ENCODE peak calls at places on chromosome 18, in six cellular contexts. One of them, this sample, is unnamed.

GRCh38 chr18:60984496-60984895 is 348.7 kb upstream of the CDH20 start:
- DNase-seq in activated CD4-positive, alpha-beta T cell treated with anti-CD3 and anti-CD28 coated beads, Interleukin-2, amount 50 U/mL, for 1 hour: no peak
- DNase-seq in left cardiac atrium: no peak
- DNase-seq in AG08396: peak; percentile 38
- DNase-seq in psoas muscle: no peak
- DNase-seq in stimulated activated CD4-positive, alpha-beta T cell treated with anti-CD3 and anti-CD28 coated beads, TNF-alpha, amount 100 ng/mL, for 48 hours: no peak
- DNase-seq in this sample: no peak

GRCh38 chr18:45879681-45880655 is 54.5 kb downstream of the SIGLEC15 start:
- DNase-seq in activated CD4-positive, alpha-beta T cell treated with anti-CD3 and anti-CD28 coated beads, Interleukin-2, amount 50 U/mL, for 1 hour: peak; percentile 69
- DNase-seq in left cardiac atrium: peak; percentile 76
- DNase-seq in AG08396: peak; percentile 80
- DNase-seq in psoas muscle: peak; percentile 65
- DNase-seq in stimulated activated CD4-positive, alpha-beta T cell treated with anti-CD3 and anti-CD28 coated beads, TNF-alpha, amount 100 ng/mL, for 48 hours: peak; percentile 52
- DNase-seq in this sample: no peak

GRCh38 chr18:29874519-29875098 is 1167.9 kb downstream of the DSC3 start:
- DNase-seq in activated CD4-positive, alpha-beta T cell treated with anti-CD3 and anti-CD28 coated beads, Interleukin-2, amount 50 U/mL, for 1 hour: no peak
- DNase-seq in left cardiac atrium: no peak
- DNase-seq in AG08396: no peak
- DNase-seq in psoas muscle: no peak
- DNase-seq in stimulated activated CD4-positive, alpha-beta T cell treated with anti-CD3 and anti-CD28 coated beads, TNF-alpha, amount 100 ng/mL, for 48 hours: no peak
- DNase-seq in this sample: peak; percentile 5

GRCh38 chr18:48657446-48658120 is 118.8 kb downstream of the CTIF start:
- DNase-seq in activated CD4-positive, alpha-beta T cell treated with anti-CD3 and anti-CD28 coated beads, Interleukin-2, amount 50 U/mL, for 1 hour: no peak
- DNase-seq in left cardiac atrium: no peak
- DNase-seq in AG08396: no peak
- DNase-seq in psoas muscle: no peak
- DNase-seq in stimulated activated CD4-positive, alpha-beta T cell treated with anti-CD3 and anti-CD28 coated beads, TNF-alpha, amount 100 ng/mL, for 48 hours: no peak
- DNase-seq in this sample: no peak

GRCh38 chr18:50727721-50728470 is 91.9 kb downstream of the MRO start:
- DNase-seq in activated CD4-positive, alpha-beta T cell treated with anti-CD3 and anti-CD28 coated beads, Interleukin-2, amount 50 U/mL, for 1 hour: no peak
- DNase-seq in left cardiac atrium: no peak
- DNase-seq in AG08396: no peak
- DNase-seq in psoas muscle: no peak
- DNase-seq in stimulated activated CD4-positive, alpha-beta T cell treated with anti-CD3 and anti-CD28 coated beads, TNF-alpha, amount 100 ng/mL, for 48 hours: no peak
- DNase-seq in this sample: no peak

GRCh38 chr18:40004246-40004645 is 1950.8 kb upstream of the PIK3C3 start:
- DNase-seq in activated CD4-positive, alpha-beta T cell treated with anti-CD3 and anti-CD28 coated beads, Interleukin-2, amount 50 U/mL, for 1 hour: no peak
- DNase-seq in left cardiac atrium: no peak
- DNase-seq in AG08396: no peak
- DNase-seq in psoas muscle: no peak
- DNase-seq in stimulated activated CD4-positive, alpha-beta T cell treated with anti-CD3 and anti-CD28 coated beads, TNF-alpha, amount 100 ng/mL, for 48 hours: no peak
- DNase-seq in this sample: no peak

GRCh38 chr18:21662591-21662990 is 42.0 kb downstream of the ABHD3 start:
- DNase-seq in activated CD4-positive, alpha-beta T cell treated with anti-CD3 and anti-CD28 coated beads, Interleukin-2, amount 50 U/mL, for 1 hour: no peak
- DNase-seq in left cardiac atrium: no peak
- DNase-seq in AG08396: no peak
- DNase-seq in psoas muscle: no peak
- DNase-seq in stimulated activated CD4-positive, alpha-beta T cell treated with anti-CD3 and anti-CD28 coated beads, TNF-alpha, amount 100 ng/mL, for 48 hours: no peak
- DNase-seq in this sample: no peak

GRCh38 chr18:40012931-40013609 is 1942.0 kb upstream of the PIK3C3 start:
- DNase-seq in activated CD4-positive, alpha-beta T cell treated with anti-CD3 and anti-CD28 coated beads, Interleukin-2, amount 50 U/mL, for 1 hour: no peak
- DNase-seq in left cardiac atrium: no peak
- DNase-seq in AG08396: no peak
- DNase-seq in psoas muscle: no peak
- DNase-seq in stimulated activated CD4-positive, alpha-beta T cell treated with anti-CD3 and anti-CD28 coated beads, TNF-alpha, amount 100 ng/mL, for 48 hours: no peak
- DNase-seq in this sample: no peak

GRCh38 chr18:4134691-4135090 is 320.4 kb downstream of the DLGAP1 start:
- DNase-seq in activated CD4-positive, alpha-beta T cell treated with anti-CD3 and anti-CD28 coated beads, Interleukin-2, amount 50 U/mL, for 1 hour: no peak
- DNase-seq in left cardiac atrium: no peak
- DNase-seq in AG08396: no peak
- DNase-seq in psoas muscle: no peak
- DNase-seq in stimulated activated CD4-positive, alpha-beta T cell treated with anti-CD3 and anti-CD28 coated beads, TNF-alpha, amount 100 ng/mL, for 48 hours: no peak
- DNase-seq in this sample: no peak

GRCh38 chr18:11040823-11041712 is 108.3 kb downstream of the PIEZO2 start:
- DNase-seq in activated CD4-positive, alpha-beta T cell treated with anti-CD3 and anti-CD28 coated beads, Interleukin-2, amount 50 U/mL, for 1 hour: peak; percentile 1
- DNase-seq in left cardiac atrium: peak; percentile 30
- DNase-seq in AG08396: peak; percentile 65
- DNase-seq in psoas muscle: no peak
- DNase-seq in stimulated activated CD4-positive, alpha-beta T cell treated with anti-CD3 and anti-CD28 coated beads, TNF-alpha, amount 100 ng/mL, for 48 hours: no peak
- DNase-seq in this sample: no peak

GRCh38 chr18:55552498-55553189 is 35.3 kb downstream of the TCF4 start:
- DNase-seq in activated CD4-positive, alpha-beta T cell treated with anti-CD3 and anti-CD28 coated beads, Interleukin-2, amount 50 U/mL, for 1 hour: no peak
- DNase-seq in left cardiac atrium: no peak
- DNase-seq in AG08396: no peak
- DNase-seq in psoas muscle: no peak
- DNase-seq in stimulated activated CD4-positive, alpha-beta T cell treated with anti-CD3 and anti-CD28 coated beads, TNF-alpha, amount 100 ng/mL, for 48 hours: no peak
- DNase-seq in this sample: no peak

GRCh38 chr18:33404244-33404873 is 36.2 kb downstream of the CCDC178 start:
- DNase-seq in activated CD4-positive, alpha-beta T cell treated with anti-CD3 and anti-CD28 coated beads, Interleukin-2, amount 50 U/mL, for 1 hour: no peak
- DNase-seq in left cardiac atrium: no peak
- DNase-seq in AG08396: no peak
- DNase-seq in psoas muscle: no peak
- DNase-seq in stimulated activated CD4-positive, alpha-beta T cell treated with anti-CD3 and anti-CD28 coated beads, TNF-alpha, amount 100 ng/mL, for 48 hours: no peak
- DNase-seq in this sample: no peak

GRCh38 chr18:30889582-30890301 is 152.8 kb downstream of the DSC3 start:
- DNase-seq in activated CD4-positive, alpha-beta T cell treated with anti-CD3 and anti-CD28 coated beads, Interleukin-2, amount 50 U/mL, for 1 hour: no peak
- DNase-seq in left cardiac atrium: no peak
- DNase-seq in AG08396: no peak
- DNase-seq in psoas muscle: no peak
- DNase-seq in stimulated activated CD4-positive, alpha-beta T cell treated with anti-CD3 and anti-CD28 coated beads, TNF-alpha, amount 100 ng/mL, for 48 hours: no peak
- DNase-seq in this sample: no peak

GRCh38 chr18:41771971-41772370 is 183.1 kb upstream of the PIK3C3 start:
- DNase-seq in activated CD4-positive, alpha-beta T cell treated with anti-CD3 and anti-CD28 coated beads, Interleukin-2, amount 50 U/mL, for 1 hour: no peak
- DNase-seq in left cardiac atrium: no peak
- DNase-seq in AG08396: no peak
- DNase-seq in psoas muscle: no peak
- DNase-seq in stimulated activated CD4-positive, alpha-beta T cell treated with anti-CD3 and anti-CD28 coated beads, TNF-alpha, amount 100 ng/mL, for 48 hours: no peak
- DNase-seq in this sample: no peak

GRCh38 chr18:36179562-36180334 is 7.5 kb upstream of the MOCOS start:
- DNase-seq in activated CD4-positive, alpha-beta T cell treated with anti-CD3 and anti-CD28 coated beads, Interleukin-2, amount 50 U/mL, for 1 hour: no peak
- DNase-seq in left cardiac atrium: peak; percentile 80
- DNase-seq in AG08396: peak; percentile 41
- DNase-seq in psoas muscle: peak; percentile 76
- DNase-seq in stimulated activated CD4-positive, alpha-beta T cell treated with anti-CD3 and anti-CD28 coated beads, TNF-alpha, amount 100 ng/mL, for 48 hours: no peak
- DNase-seq in this sample: no peak

GRCh38 chr18:3851159-3851558 is 401.2 kb downstream of the TGIF1 start:
- DNase-seq in activated CD4-positive, alpha-beta T cell treated with anti-CD3 and anti-CD28 coated beads, Interleukin-2, amount 50 U/mL, for 1 hour: no peak
- DNase-seq in left cardiac atrium: no peak
- DNase-seq in AG08396: no peak
- DNase-seq in psoas muscle: no peak
- DNase-seq in stimulated activated CD4-positive, alpha-beta T cell treated with anti-CD3 and anti-CD28 coated beads, TNF-alpha, amount 100 ng/mL, for 48 hours: no peak
- DNase-seq in this sample: no peak

GRCh38 chr18:398866-399637 is 101.4 kb downstream of the COLEC12 start:
- DNase-seq in activated CD4-positive, alpha-beta T cell treated with anti-CD3 and anti-CD28 coated beads, Interleukin-2, amount 50 U/mL, for 1 hour: no peak
- DNase-seq in left cardiac atrium: no peak
- DNase-seq in AG08396: no peak
- DNase-seq in psoas muscle: no peak
- DNase-seq in stimulated activated CD4-positive, alpha-beta T cell treated with anti-CD3 and anti-CD28 coated beads, TNF-alpha, amount 100 ng/mL, for 48 hours: no peak
- DNase-seq in this sample: no peak

GRCh38 chr18:24051256-24051947 is 36.8 kb downstream of the TTC39C start:
- DNase-seq in activated CD4-positive, alpha-beta T cell treated with anti-CD3 and anti-CD28 coated beads, Interleukin-2, amount 50 U/mL, for 1 hour: no peak
- DNase-seq in left cardiac atrium: no peak
- DNase-seq in AG08396: no peak
- DNase-seq in psoas muscle: no peak
- DNase-seq in stimulated activated CD4-positive, alpha-beta T cell treated with anti-CD3 and anti-CD28 coated beads, TNF-alpha, amount 100 ng/mL, for 48 hours: no peak
- DNase-seq in this sample: no peak

GRCh38 chr18:39788395-39788794 is 2166.6 kb upstream of the PIK3C3 start:
- DNase-seq in activated CD4-positive, alpha-beta T cell treated with anti-CD3 and anti-CD28 coated beads, Interleukin-2, amount 50 U/mL, for 1 hour: no peak
- DNase-seq in left cardiac atrium: no peak
- DNase-seq in AG08396: no peak
- DNase-seq in psoas muscle: no peak
- DNase-seq in stimulated activated CD4-positive, alpha-beta T cell treated with anti-CD3 and anti-CD28 coated beads, TNF-alpha, amount 100 ng/mL, for 48 hours: no peak
- DNase-seq in this sample: peak; percentile 45

GRCh38 chr18:6941988-6942387 is 175.6 kb downstream of the LAMA1 start:
- DNase-seq in activated CD4-positive, alpha-beta T cell treated with anti-CD3 and anti-CD28 coated beads, Interleukin-2, amount 50 U/mL, for 1 hour: no peak
- DNase-seq in left cardiac atrium: no peak
- DNase-seq in AG08396: no peak
- DNase-seq in psoas muscle: no peak
- DNase-seq in stimulated activated CD4-positive, alpha-beta T cell treated with anti-CD3 and anti-CD28 coated beads, TNF-alpha, amount 100 ng/mL, for 48 hours: no peak
- DNase-seq in this sample: no peak

GRCh38 chr18:55748227-55748738 is 160.3 kb upstream of the TCF4 start:
- DNase-seq in activated CD4-positive, alpha-beta T cell treated with anti-CD3 and anti-CD28 coated beads, Interleukin-2, amount 50 U/mL, for 1 hour: no peak
- DNase-seq in left cardiac atrium: no peak
- DNase-seq in AG08396: no peak
- DNase-seq in psoas muscle: no peak
- DNase-seq in stimulated activated CD4-positive, alpha-beta T cell treated with anti-CD3 and anti-CD28 coated beads, TNF-alpha, amount 100 ng/mL, for 48 hours: no peak
- DNase-seq in this sample: no peak

GRCh38 chr18:36436387-36436786 is 138.9 kb downstream of the FHOD3 start:
- DNase-seq in activated CD4-positive, alpha-beta T cell treated with anti-CD3 and anti-CD28 coated beads, Interleukin-2, amount 50 U/mL, for 1 hour: no peak
- DNase-seq in left cardiac atrium: no peak
- DNase-seq in AG08396: no peak
- DNase-seq in psoas muscle: no peak
- DNase-seq in stimulated activated CD4-positive, alpha-beta T cell treated with anti-CD3 and anti-CD28 coated beads, TNF-alpha, amount 100 ng/mL, for 48 hours: no peak
- DNase-seq in this sample: no peak

GRCh38 chr18:26655614-26656400 is 107.5 kb upstream of the KCTD1 start:
- DNase-seq in activated CD4-positive, alpha-beta T cell treated with anti-CD3 and anti-CD28 coated beads, Interleukin-2, amount 50 U/mL, for 1 hour: no peak
- DNase-seq in left cardiac atrium: peak; percentile 64
- DNase-seq in AG08396: peak; percentile 56
- DNase-seq in psoas muscle: peak; percentile 48
- DNase-seq in stimulated activated CD4-positive, alpha-beta T cell treated with anti-CD3 and anti-CD28 coated beads, TNF-alpha, amount 100 ng/mL, for 48 hours: no peak
- DNase-seq in this sample: no peak